ENCODE peak calls at places on chromosomes 6 and 20, in seven cellular contexts. A, P, J, M, H, W and V are unnamed samples. For H3K9me3, the result is how much of the 10 kb centered on the place peaks cover.

GRCh38 chr6:88651400-88651799 is 312.0 kb downstream of the RNGTT start:
- DNase-seq in M (no peak), P (no peak), W (no peak), H (no peak), J (no peak), A (no peak), V (no peak)

GRCh38 chr20:14197097-14197496 is 140.3 kb downstream of the FLRT3 start:
- DNase-seq in M (no peak), H (peak), A (no peak), J (peak), P (no peak), W (no peak), V (no peak)

GRCh38 chr20:53245581-53245980 is 273.4 kb downstream of the TSHZ2 start:
- DNase-seq in A (no peak), H (no peak), M (no peak), J (no peak), P (no peak), W (no peak), V (no peak)

GRCh38 chr6:45830441-45831139 is 185.1 kb downstream of the CLIC5 start:
- DNase-seq in A (no peak), H (peak), W (no peak), P (no peak), J (peak), M (no peak), V (no peak)

GRCh38 chr6:67450641-67451040 is 1184.4 kb upstream of the ADGRB3 start:
- DNase-seq in W (no peak), P (no peak), A (no peak), M (no peak), J (no peak), H (no peak), V (no peak)

GRCh38 chr6:16352821-16353438 is 114.5 kb downstream of the GMPR start:
- DNase-seq in W (no peak), P (no peak), J (no peak), H (no peak), M (no peak), A (no peak), V (no peak)

GRCh38 chr20:37935435-37935834 is 32.5 kb downstream of the VSTM2L start:
- DNase-seq in M (no peak), J (no peak), W (no peak), A (no peak), H (peak), P (no peak), V (no peak)

GRCh38 chr20:49306903-49307336 is 29.1 kb upstream of the ZNFX1 start:
- DNase-seq in M (no peak), W (no peak), H (no peak), J (no peak), A (no peak), P (no peak), V (no peak)

GRCh38 chr20:2603816-2604505 is 48.5 kb upstream of the NOP56 start:
- DNase-seq in H (no peak), W (no peak), M (no peak), P (no peak), J (no peak), A (no peak), V (no peak)

GRCh38 chr6:38012573-38012972 is 193.0 kb downstream of the ZFAND3 start:
- DNase-seq in J (peak), W (peak), M (no peak), H (peak), A (no peak), P (peak), V (no peak)

GRCh38 chr6:113997106-113997505 is 26.2 kb upstream of the HDAC2 start:
- DNase-seq in J (peak), M (no peak), H (peak), W (no peak), A (no peak), P (peak), V (no peak)

GRCh38 chr6:109002100-109002697 is 92.4 kb downstream of the SESN1 start:
- DNase-seq in A (no peak), W (no peak), M (peak), J (peak), P (no peak), H (peak), V (no peak)

GRCh38 chr6:125790403-125791150 is at the start of gene NCOA7:
- DNase-seq in A (peak), W (peak), H (peak), J (peak), M (peak), P (peak), V (peak)

GRCh38 chr20:31475472-31476312 is 604 bp downstream of the REM1 start:
- DNase-seq in J (no peak), W (no peak), P (no peak), M (no peak), A (no peak), H (no peak), V (no peak)

GRCh38 chr20:31474097-31474436 is 860 bp downstream of the DEFB124 start:
- DNase-seq in P (no peak), J (no peak), A (no peak), H (no peak), W (no peak), M (no peak), V (no peak)

GRCh38 chr20:31473331-31474096 is 1.4 kb downstream of the DEFB124 start:
- DNase-seq in W (no peak), M (no peak), A (no peak), P (no peak), H (no peak), J (no peak), V (no peak)

GRCh38 chr20:31476313-31476623 is 1.2 kb downstream of the REM1 start:
- DNase-seq in A (no peak), W (no peak), M (no peak), H (no peak), J (no peak), P (no peak), V (no peak)

DNA sequence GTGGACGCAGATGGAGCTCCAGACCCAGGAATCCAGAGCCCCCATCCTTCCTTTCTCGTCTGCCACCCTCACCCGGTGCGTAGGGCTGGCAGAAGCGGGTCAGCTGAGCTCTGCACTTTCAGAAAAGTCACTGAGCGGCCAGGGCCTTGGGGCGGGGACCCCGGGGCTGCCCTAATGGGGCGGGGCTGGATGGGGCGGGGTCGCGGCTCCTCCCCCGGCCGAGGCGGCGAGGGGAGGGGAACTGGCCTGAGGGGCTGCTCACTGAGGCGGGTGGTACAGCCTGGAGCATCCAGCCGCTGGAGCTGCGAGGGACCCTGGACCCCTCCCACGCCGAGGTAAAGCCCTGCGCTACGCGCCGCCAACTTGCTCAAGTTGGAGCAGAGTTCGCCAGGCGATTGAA is at the start of the genes DEFB124 and REM1:
- DNase-seq in P (no peak), W (peak), M (peak), J (no peak), A (no peak), H (no peak), V (no peak)
- H3K9me3 ChIP-seq in P (under half), W (under half), M (under half), J (under half), A (under half), H (under half), V (under half)

GRCh38 chr6:30556006-30556713 is at the start of gene GNL1:
- DNase-seq in J (peak), W (peak), A (peak), P (peak), M (peak), H (peak), V (peak)
- H3K9me3 ChIP-seq in J (under half), W (under half), A (under half), P (under half), M (under half), H (under half), V (under half)

GRCh38 chr20:41570552-41570951 is 47.6 kb downstream of the CHD6 start:
- DNase-seq in J (no peak), M (no peak), A (no peak), W (no peak), P (no peak), H (peak), V (no peak)
- H3K9me3 ChIP-seq in J (under half), M (under half), A (under half), W (under half), P (under half), H (under half), V (under half)

DNA sequence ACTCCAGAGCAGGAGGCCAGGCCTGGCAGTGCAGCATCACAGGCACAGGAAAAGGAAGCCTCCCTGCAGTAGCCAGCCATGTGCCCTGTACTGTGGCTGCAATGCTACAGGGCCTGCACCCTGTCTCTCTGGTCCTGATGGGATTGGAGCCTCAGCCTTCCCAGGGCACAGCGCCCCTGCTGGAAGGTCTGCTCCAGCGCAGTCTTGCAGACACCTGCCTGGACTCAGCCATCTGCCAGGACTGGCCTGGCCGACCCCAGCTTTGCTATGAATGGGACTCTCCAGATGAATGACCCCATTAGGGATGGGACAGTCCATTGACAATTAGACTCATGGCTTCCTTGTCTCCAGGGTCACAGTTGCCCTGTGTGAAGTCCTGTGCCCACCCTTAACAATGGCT is 251.6 kb downstream of the ERMARD start:
- DNase-seq in M (no peak), W (no peak), J (no peak), P (no peak), A (no peak), H (no peak), V (no peak)
- H3K9me3 ChIP-seq in M (under half), W (under half), J (under half), P (under half), A (under half), H (under half), V (under half)

GRCh38 chr20:23123886-23124285 is 37.8 kb upstream of the CD93 start:
- DNase-seq in J (no peak), H (no peak), M (no peak), P (no peak), W (no peak), A (no peak), V (no peak)
- H3K9me3 ChIP-seq in J (under half), H (under half), M (under half), P (under half), W (under half), A (under half), V (under half)

GRCh38 chr20:42277203-42277602 is 659.0 kb upstream of the CHD6 start:
- DNase-seq in A (no peak), M (no peak), W (peak), J (no peak), H (no peak), P (no peak), V (no peak)

GRCh38 chr20:42276718-42277117 is 658.5 kb upstream of the CHD6 start:
- DNase-seq in P (no peak), H (no peak), W (peak), J (no peak), M (no peak), A (no peak), V (no peak)

DNA sequence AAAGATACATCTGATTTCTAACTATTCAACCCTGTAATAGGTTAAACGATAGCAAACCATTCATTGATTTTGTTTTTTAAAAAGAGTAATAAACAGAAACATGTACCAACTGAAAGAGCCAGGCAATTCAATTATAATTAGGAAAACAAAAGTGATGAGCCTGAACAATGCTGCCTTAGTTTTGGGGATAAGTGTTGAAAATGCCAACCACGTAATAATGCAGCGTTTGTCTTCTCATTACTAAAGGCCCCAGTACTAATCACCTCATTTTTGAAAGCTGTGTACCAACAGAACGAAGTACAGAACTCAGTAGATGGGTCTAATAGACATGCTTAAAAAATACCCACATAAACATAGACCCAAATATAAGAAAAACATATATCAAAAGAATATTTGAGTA is 663.6 kb upstream of the CHD6 start:
- DNase-seq in J (no peak), M (no peak), P (no peak), W (no peak), A (no peak), H (no peak), V (no peak)
- H3K9me3 ChIP-seq in J (under half), M (under half), P (under half), W (under half), A (under half), H (under half), V (under half)

DNA sequence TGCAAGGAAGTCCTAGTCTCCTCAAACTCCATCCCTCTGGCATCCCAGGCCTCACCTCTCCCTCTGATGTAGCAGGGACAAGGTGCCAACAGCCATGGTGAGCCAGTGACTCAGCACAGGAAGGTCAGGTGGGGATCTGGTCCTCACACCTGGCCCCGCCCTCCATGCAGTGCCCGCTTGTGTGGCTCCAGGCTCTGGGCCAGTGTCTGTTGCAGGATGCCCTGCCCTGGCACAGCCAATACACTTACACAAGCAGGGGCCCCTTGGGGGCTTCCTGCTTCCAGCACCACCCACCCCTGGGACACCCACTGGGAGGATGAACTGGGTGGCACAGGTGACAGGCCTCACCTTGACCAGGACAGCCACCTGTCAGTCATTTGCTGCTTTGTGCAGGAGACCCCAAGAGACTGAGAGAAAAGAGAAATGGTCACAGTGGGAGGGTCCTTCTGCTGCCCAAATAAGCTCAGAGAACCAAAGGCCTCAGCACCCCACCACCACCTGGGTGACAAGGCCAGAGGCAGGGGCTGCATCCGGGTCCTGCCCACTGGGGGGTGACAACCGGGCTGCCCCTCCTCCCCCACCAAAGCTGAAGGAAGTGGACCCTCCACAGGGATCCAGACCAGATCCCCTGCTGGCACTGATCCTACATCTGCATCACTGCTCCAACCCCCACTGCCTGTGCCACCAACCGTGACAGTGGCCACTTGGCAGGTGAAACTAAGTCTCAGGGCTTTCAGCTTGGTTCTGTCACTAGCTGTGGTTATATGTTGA is 658.8 kb upstream of the DEFB115 start:
- DNase-seq in A (no peak), J (no peak), P (no peak), W (no peak), M (no peak), H (no peak), V (no peak)
- H3K9me3 ChIP-seq in A (under half), J (under half), P (under half), W (under half), M (under half), H (under half), V (under half)

GRCh38 chr6:80404889-80405288 is 298.4 kb downstream of the BCKDHB start:
- DNase-seq in P (no peak), A (no peak), M (no peak), W (no peak), H (no peak), J (no peak), V (no peak)
- H3K9me3 ChIP-seq in P (under half), A (under half), M (under half), W (under half), H (under half), J (under half), V (under half)